ENCODE peak calls at places on chromosomes 5 and 9, in seven cellular contexts. One of them, this sample, is unnamed.

GRCh38 chr5:180804129-180804601 is 1.6 kb upstream of the MGAT1 start:
- DNase-seq in CD8-positive, alpha-beta T cell: peak
- DNase-seq in suprapubic skin: no peak
- DNase-seq in neural progenitor cell: no peak
- DNase-seq in pancreas: no peak
- DNase-seq in adrenal gland: peak
- DNase-seq in lung: no peak
- DNase-seq in this sample: no peak

GRCh38 chr5:59587489-59588337 is 305.8 kb downstream of the PDE4D start:
- DNase-seq in pancreas: peak
- DNase-seq in lung: peak
- DNase-seq in neural progenitor cell: peak
- DNase-seq in suprapubic skin: peak
- DNase-seq in CD8-positive, alpha-beta T cell: no peak
- DNase-seq in adrenal gland: peak
- DNase-seq in this sample: peak

GRCh38 chr5:140855772-140856674 is at the start of gene PCDHA10:
- DNase-seq in neural progenitor cell: peak
- DNase-seq in CD8-positive, alpha-beta T cell: no peak
- DNase-seq in suprapubic skin: no peak
- DNase-seq in lung: no peak
- DNase-seq in adrenal gland: no peak
- DNase-seq in pancreas: no peak
- DNase-seq in this sample: no peak

GRCh38 chr5:53350408-53350807 is 130.0 kb upstream of the FST start:
- DNase-seq in lung: no peak
- DNase-seq in CD8-positive, alpha-beta T cell: no peak
- DNase-seq in adrenal gland: no peak
- DNase-seq in suprapubic skin: no peak
- DNase-seq in pancreas: no peak
- DNase-seq in neural progenitor cell: no peak
- DNase-seq in this sample: no peak

GRCh38 chr5:139745121-139745799 is 50.3 kb upstream of the PSD2 start:
- DNase-seq in adrenal gland: peak
- DNase-seq in pancreas: no peak
- DNase-seq in neural progenitor cell: no peak
- DNase-seq in suprapubic skin: no peak
- DNase-seq in CD8-positive, alpha-beta T cell: peak
- DNase-seq in lung: peak
- DNase-seq in this sample: no peak

GRCh38 chr5:137738947-137739346 is 3.1 kb upstream of the KLHL3 start:
- DNase-seq in suprapubic skin: no peak
- DNase-seq in adrenal gland: no peak
- DNase-seq in lung: no peak
- DNase-seq in CD8-positive, alpha-beta T cell: no peak
- DNase-seq in pancreas: no peak
- DNase-seq in neural progenitor cell: no peak
- DNase-seq in this sample: no peak

GRCh38 chr9:128902351-128903078 is 18.3 kb upstream of the PHYHD1 start:
- DNase-seq in CD8-positive, alpha-beta T cell: peak
- DNase-seq in lung: no peak
- DNase-seq in adrenal gland: no peak
- DNase-seq in neural progenitor cell: no peak
- DNase-seq in pancreas: no peak
- DNase-seq in suprapubic skin: peak
- DNase-seq in this sample: no peak

GRCh38 chr5:129216001-129216400 is 121.5 kb downstream of the ISOC1 start:
- DNase-seq in neural progenitor cell: no peak
- DNase-seq in CD8-positive, alpha-beta T cell: no peak
- DNase-seq in lung: no peak
- DNase-seq in adrenal gland: no peak
- DNase-seq in pancreas: no peak
- DNase-seq in suprapubic skin: no peak
- DNase-seq in this sample: no peak

GRCh38 chr9:83630938-83631457 is 8.1 kb downstream of the IDNK start:
- DNase-seq in pancreas: no peak
- DNase-seq in adrenal gland: no peak
- DNase-seq in lung: no peak
- DNase-seq in suprapubic skin: no peak
- DNase-seq in neural progenitor cell: peak
- DNase-seq in CD8-positive, alpha-beta T cell: no peak
- DNase-seq in this sample: no peak

GRCh38 chr9:110443146-110443877 is 105.6 kb upstream of the TXNDC8 start:
- DNase-seq in CD8-positive, alpha-beta T cell: no peak
- DNase-seq in adrenal gland: no peak
- DNase-seq in suprapubic skin: no peak
- DNase-seq in lung: no peak
- DNase-seq in pancreas: no peak
- DNase-seq in neural progenitor cell: no peak
- DNase-seq in this sample: peak

GRCh38 chr5:180594311-180595045 is 3.2 kb upstream of the SCGB3A1 start:
- DNase-seq in pancreas: no peak
- DNase-seq in adrenal gland: no peak
- DNase-seq in CD8-positive, alpha-beta T cell: no peak
- DNase-seq in lung: no peak
- DNase-seq in neural progenitor cell: no peak
- DNase-seq in suprapubic skin: no peak
- DNase-seq in this sample: no peak

GRCh38 chr5:129118826-129119225 is 24.3 kb downstream of the ISOC1 start:
- DNase-seq in CD8-positive, alpha-beta T cell: no peak
- DNase-seq in neural progenitor cell: no peak
- DNase-seq in pancreas: no peak
- DNase-seq in adrenal gland: no peak
- DNase-seq in lung: no peak
- DNase-seq in suprapubic skin: no peak
- DNase-seq in this sample: no peak

GRCh38 chr5:129361441-129362025 is 98.6 kb upstream of the ADAMTS19 start:
- DNase-seq in pancreas: no peak
- DNase-seq in neural progenitor cell: peak
- DNase-seq in suprapubic skin: no peak
- DNase-seq in CD8-positive, alpha-beta T cell: no peak
- DNase-seq in adrenal gland: no peak
- DNase-seq in lung: no peak
- DNase-seq in this sample: no peak

GRCh38 chr9:128006360-128007024 is 25.7 kb upstream of the EEIG1 start:
- DNase-seq in lung: no peak
- DNase-seq in neural progenitor cell: no peak
- DNase-seq in suprapubic skin: no peak
- DNase-seq in pancreas: no peak
- DNase-seq in CD8-positive, alpha-beta T cell: no peak
- DNase-seq in adrenal gland: no peak
- DNase-seq in this sample: no peak

GRCh38 chr5:153891394-153891793 is 147.3 kb downstream of the FAM114A2 start:
- DNase-seq in neural progenitor cell: no peak
- DNase-seq in suprapubic skin: no peak
- DNase-seq in pancreas: no peak
- DNase-seq in adrenal gland: no peak
- DNase-seq in lung: no peak
- DNase-seq in CD8-positive, alpha-beta T cell: no peak
- DNase-seq in this sample: no peak

GRCh38 chr5:137036630-137037029 is 462.5 kb downstream of the SPOCK1 start:
- DNase-seq in adrenal gland: no peak
- DNase-seq in suprapubic skin: no peak
- DNase-seq in neural progenitor cell: peak
- DNase-seq in lung: no peak
- DNase-seq in CD8-positive, alpha-beta T cell: no peak
- DNase-seq in pancreas: no peak
- DNase-seq in this sample: no peak

GRCh38 chr9:77909306-77909705 is 122.3 kb downstream of the GNAQ start:
- DNase-seq in lung: no peak
- DNase-seq in suprapubic skin: no peak
- DNase-seq in CD8-positive, alpha-beta T cell: peak
- DNase-seq in pancreas: no peak
- DNase-seq in neural progenitor cell: no peak
- DNase-seq in adrenal gland: no peak
- DNase-seq in this sample: no peak

DNA sequence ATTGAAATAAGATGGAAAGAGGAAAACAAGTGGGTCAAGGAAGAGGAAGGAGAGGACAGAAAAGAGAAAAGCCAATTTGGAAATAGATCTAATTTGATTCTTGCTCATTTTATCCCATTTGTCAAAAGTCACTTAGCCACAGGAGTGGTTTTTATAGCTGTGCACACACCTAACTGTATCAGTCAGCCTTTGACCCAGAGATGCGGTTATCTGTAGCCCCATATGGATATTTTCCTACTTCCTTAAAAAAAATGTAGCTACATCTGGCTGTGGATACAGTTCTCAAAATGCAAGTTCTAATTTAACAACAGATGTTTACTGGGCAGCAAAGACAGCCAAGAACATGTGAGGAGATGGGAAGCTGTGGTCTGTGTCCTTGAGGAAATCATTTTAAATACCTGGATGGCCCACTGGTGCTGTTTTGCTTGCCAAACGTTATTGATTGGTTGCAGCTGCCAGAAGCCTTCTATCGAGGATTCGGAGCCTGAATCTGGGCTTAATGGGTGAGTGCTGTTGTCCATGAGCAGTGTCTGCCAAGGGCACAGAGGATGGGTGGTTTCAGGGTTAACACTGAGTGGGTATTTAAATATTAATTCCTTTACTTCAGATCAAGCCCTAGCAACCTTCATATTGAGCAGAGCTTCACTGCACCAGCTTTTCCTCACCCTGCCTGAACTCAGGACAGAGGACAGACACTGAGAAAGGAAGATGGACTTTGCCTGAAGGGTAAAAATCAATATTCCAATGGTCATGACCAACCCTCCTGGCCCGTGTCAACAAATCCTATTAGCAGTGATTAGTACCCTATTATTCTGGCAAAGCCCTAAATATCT is 92.2 kb downstream of the APBA1 start:
- DNase-seq in adrenal gland: no peak
- DNase-seq in CD8-positive, alpha-beta T cell: no peak
- DNase-seq in suprapubic skin: no peak
- DNase-seq in pancreas: peak
- DNase-seq in neural progenitor cell: no peak
- DNase-seq in lung: no peak
- DNase-seq in this sample: no peak
- H3K4me3 ChIP-seq in adrenal gland: no peak
- H3K4me3 ChIP-seq in CD8-positive, alpha-beta T cell: no peak
- H3K4me3 ChIP-seq in suprapubic skin: no peak
- H3K4me3 ChIP-seq in pancreas: no peak
- H3K4me3 ChIP-seq in neural progenitor cell: no peak
- H3K4me3 ChIP-seq in lung: no peak
- H3K4me3 ChIP-seq in this sample: no peak

GRCh38 chr9:6080154-6080716 is 64.8 kb upstream of the RANBP6 start:
- DNase-seq in neural progenitor cell: peak
- DNase-seq in suprapubic skin: peak
- DNase-seq in lung: peak
- DNase-seq in adrenal gland: peak
- DNase-seq in CD8-positive, alpha-beta T cell: peak
- DNase-seq in pancreas: peak
- DNase-seq in this sample: peak
- H3K27ac ChIP-seq in neural progenitor cell: no peak
- H3K27ac ChIP-seq in suprapubic skin: peak
- H3K27ac ChIP-seq in lung: peak
- H3K27ac ChIP-seq in adrenal gland: peak
- H3K27ac ChIP-seq in CD8-positive, alpha-beta T cell: peak
- H3K27ac ChIP-seq in pancreas: peak
- H3K27ac ChIP-seq in this sample: peak

GRCh38 chr9:134661791-134662142 is 20.2 kb downstream of the COL5A1 start:
- DNase-seq in neural progenitor cell: no peak
- DNase-seq in CD8-positive, alpha-beta T cell: no peak
- DNase-seq in suprapubic skin: peak
- DNase-seq in pancreas: no peak
- DNase-seq in lung: no peak
- DNase-seq in adrenal gland: no peak
- DNase-seq in this sample: peak

GRCh38 chr9:134663084-134663483 is 21.5 kb downstream of the COL5A1 start:
- DNase-seq in lung: no peak
- DNase-seq in pancreas: no peak
- DNase-seq in adrenal gland: no peak
- DNase-seq in CD8-positive, alpha-beta T cell: no peak
- DNase-seq in suprapubic skin: peak
- DNase-seq in neural progenitor cell: no peak
- DNase-seq in this sample: no peak

GRCh38 chr9:134664446-134664845 is 22.8 kb downstream of the COL5A1 start:
- DNase-seq in pancreas: no peak
- DNase-seq in CD8-positive, alpha-beta T cell: no peak
- DNase-seq in lung: no peak
- DNase-seq in neural progenitor cell: no peak
- DNase-seq in suprapubic skin: no peak
- DNase-seq in adrenal gland: no peak
- DNase-seq in this sample: no peak

GRCh38 chr9:134662143-134662876 is 20.7 kb downstream of the COL5A1 start:
- DNase-seq in suprapubic skin: peak
- DNase-seq in neural progenitor cell: no peak
- DNase-seq in CD8-positive, alpha-beta T cell: no peak
- DNase-seq in adrenal gland: peak
- DNase-seq in pancreas: no peak
- DNase-seq in lung: no peak
- DNase-seq in this sample: peak

DNA sequence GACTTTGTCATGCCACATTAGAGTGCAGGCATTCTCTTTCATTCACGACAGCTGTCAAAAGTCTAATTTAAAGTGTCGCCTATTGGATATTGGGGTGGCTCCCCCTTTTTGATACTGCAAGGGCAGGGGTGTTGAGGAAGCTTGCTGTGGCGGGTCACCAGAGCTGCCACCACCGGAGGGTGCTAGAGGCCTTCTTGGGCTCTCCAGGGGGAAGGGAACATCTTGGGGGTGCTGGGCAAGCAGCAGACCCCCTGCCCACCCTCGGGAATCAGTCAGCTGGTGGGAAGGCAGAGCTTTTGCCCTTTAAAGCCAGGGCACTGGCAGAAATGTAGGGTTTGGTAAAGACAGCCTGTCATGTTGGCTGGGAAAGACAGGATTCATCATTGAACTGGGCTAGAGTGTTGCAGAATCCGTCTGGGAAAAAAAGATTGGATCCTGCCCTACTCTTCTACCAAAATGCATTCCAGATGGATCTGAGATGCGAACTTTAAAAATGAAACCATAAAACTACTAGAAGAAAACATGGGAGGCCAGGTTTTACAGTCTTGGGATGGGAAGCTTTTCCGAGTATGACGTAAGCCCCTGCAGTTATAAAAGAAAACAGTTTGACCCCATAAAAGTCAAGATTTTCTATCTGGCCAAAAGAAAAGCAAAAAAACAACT is 22.3 kb downstream of the COL5A1 start:
- DNase-seq in neural progenitor cell: no peak
- DNase-seq in CD8-positive, alpha-beta T cell: no peak
- DNase-seq in lung: no peak
- DNase-seq in suprapubic skin: no peak
- DNase-seq in adrenal gland: no peak
- DNase-seq in pancreas: no peak
- DNase-seq in this sample: no peak
- TF ChIP-seq CTCF in neural progenitor cell: peak
- TF ChIP-seq CTCF in CD8-positive, alpha-beta T cell: no peak
- TF ChIP-seq CTCF in lung: no peak
- TF ChIP-seq CTCF in suprapubic skin: no peak
- TF ChIP-seq CTCF in adrenal gland: no peak
- TF ChIP-seq CTCF in pancreas: no peak
- TF ChIP-seq CTCF in this sample: peak

DNA sequence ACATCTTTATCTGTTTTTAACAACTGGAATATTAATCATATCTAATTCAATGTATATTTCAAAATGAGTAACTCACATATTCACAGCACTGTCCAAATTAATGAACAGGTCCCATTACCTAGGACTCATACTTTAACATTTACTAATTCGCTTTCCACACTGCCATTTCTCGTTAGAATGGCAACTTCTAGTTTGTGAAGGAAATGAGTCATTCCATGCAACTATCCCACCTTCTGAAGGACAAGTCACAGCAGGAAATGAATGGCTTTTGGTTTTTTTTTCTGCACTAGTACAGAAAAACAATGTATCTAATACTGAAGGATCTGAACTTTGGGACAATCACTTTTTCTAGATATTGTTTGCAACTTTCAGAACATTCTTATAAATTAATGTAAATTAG is 24.6 kb upstream of the IFNK start:
- DNase-seq in pancreas: no peak
- DNase-seq in adrenal gland: no peak
- DNase-seq in neural progenitor cell: no peak
- DNase-seq in suprapubic skin: no peak
- DNase-seq in CD8-positive, alpha-beta T cell: no peak
- DNase-seq in lung: no peak
- DNase-seq in this sample: no peak
- H3K4me3 ChIP-seq in pancreas: no peak
- H3K4me3 ChIP-seq in adrenal gland: no peak
- H3K4me3 ChIP-seq in neural progenitor cell: no peak
- H3K4me3 ChIP-seq in suprapubic skin: no peak
- H3K4me3 ChIP-seq in CD8-positive, alpha-beta T cell: no peak
- H3K4me3 ChIP-seq in lung: no peak
- H3K4me3 ChIP-seq in this sample: no peak

This sample was measured in AG04450.